ENCODE peak calls at places on chromosomes 13 and 19, in ten cellular contexts. S is fibroblast of mammary gland; L is colonic mucosa; U is uterus; P is bronchial epithelial cell; I is CD4-positive, CD25-positive, alpha-beta regulatory T cell; H is fibroblast of lung; R is NB4; N is A549; F is CD8-positive, alpha-beta T cell. K is an unnamed sample.

GRCh38 chr19:44212865-44213346 is 574 bp downstream of the ZNF227 start:
- DNase-seq in S (peak; percentile 59), L (peak; percentile 24), U (no peak), P (peak; percentile 31), I (no peak), H (peak; percentile 35), R (peak; percentile 3), N (peak; percentile 40), F (no peak), K (no peak)

GRCh38 chr19:566403-566802 is 6.0 kb upstream of the BSG start:
- DNase-seq in S (peak; percentile 62), L (no peak), U (peak; percentile 94), P (no peak), I (no peak), H (peak; percentile 93), R (peak; percentile 97), N (no peak), F (no peak), K (no peak)

GRCh38 chr13:43558312-43558711 is 228.5 kb downstream of the ENOX1 start:
- DNase-seq in S (no peak), L (no peak), U (no peak), P (no peak), I (no peak), H (no peak), R (no peak), N (no peak), F (no peak), K (no peak)

GRCh38 chr19:55157064-55157908 is at the start of gene TNNI3:
- DNase-seq in S (no peak), L (no peak), U (no peak), P (no peak), I (no peak), H (no peak), R (no peak), N (no peak), F (no peak), K (no peak)

GRCh38 chr13:76641056-76641455 is 245.1 kb downstream of the KCTD12 start:
- DNase-seq in S (peak; percentile 52), L (no peak), U (no peak), P (no peak), I (no peak), H (peak; percentile 35), R (no peak), N (no peak), F (no peak), K (no peak)

GRCh38 chr19:19538077-19538764 is at the start of gene CILP2:
- DNase-seq in S (no peak), L (peak; percentile 40), U (no peak), P (no peak), I (peak; percentile 44), H (no peak), R (no peak), N (no peak), F (no peak), K (no peak)

GRCh38 chr19:461664-462551 is 1.1 kb upstream of the SHC2 start:
- DNase-seq in S (no peak), L (peak; percentile 72), U (peak; percentile 29), P (no peak), I (no peak), H (no peak), R (no peak), N (no peak), F (no peak), K (peak; percentile 68)

GRCh38 chr19:12664406-12665280 is 1.9 kb downstream of the MAN2B1 start:
- DNase-seq in S (peak; percentile 35), L (peak; percentile 54), U (no peak), P (no peak), I (no peak), H (no peak), R (peak; percentile 67), N (no peak), F (no peak), K (no peak)

GRCh38 chr13:110953833-110954532 is 39.1 kb upstream of the ANKRD10 start:
- DNase-seq in S (no peak), L (no peak), U (no peak), P (no peak), I (no peak), H (no peak), R (no peak), N (no peak), F (no peak), K (no peak)

GRCh38 chr13:32504876-32505275 is 33.7 kb downstream of the N4BP2L2 start:
- DNase-seq in S (no peak), L (no peak), U (no peak), P (no peak), I (no peak), H (no peak), R (no peak), N (no peak), F (no peak), K (no peak)

GRCh38 chr13:29527511-29527910 is 68.0 kb downstream of the SLC7A1 start:
- DNase-seq in S (no peak), L (no peak), U (no peak), P (no peak), I (no peak), H (no peak), R (no peak), N (no peak), F (no peak), K (no peak)

GRCh38 chr19:43594710-43595604 is 977 bp downstream of the IRGQ start:
- DNase-seq in S (peak; percentile 65), L (peak; percentile 61), U (no peak), P (peak; percentile 48), I (peak; percentile 58), H (peak; percentile 60), R (peak; percentile 80), N (peak; percentile 76), F (peak; percentile 56), K (peak; percentile 43)

DNA sequence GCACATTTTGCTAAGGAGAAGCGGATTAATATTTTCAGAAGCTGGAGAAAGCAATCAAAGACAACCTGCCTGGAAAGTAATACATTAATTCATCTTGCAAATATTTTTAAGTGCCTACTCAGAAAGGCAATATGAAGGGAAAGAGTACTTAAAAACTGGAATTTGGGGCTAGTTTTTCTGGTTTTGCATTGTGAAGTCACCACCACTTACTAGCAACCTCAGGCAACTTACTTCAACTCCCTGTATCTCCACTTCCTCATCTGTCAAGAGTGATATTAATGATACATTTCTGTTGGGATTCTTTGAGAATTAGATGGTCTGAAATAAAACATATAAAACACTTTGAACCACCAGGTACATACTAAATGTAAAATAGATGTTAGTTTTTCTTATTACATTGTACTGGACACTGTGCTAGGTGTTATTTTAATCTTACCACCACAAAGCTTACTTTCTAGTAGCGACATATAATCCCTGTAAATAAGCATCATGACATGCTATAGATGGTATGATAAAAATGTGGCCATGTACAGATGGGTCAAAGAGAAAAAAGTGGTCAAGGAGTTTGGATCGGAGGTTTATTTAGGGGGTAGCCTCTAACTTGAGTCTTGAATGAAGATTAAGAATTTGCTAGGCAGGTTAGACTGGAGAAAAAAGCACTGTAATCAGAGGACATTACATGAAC is 101.2 kb downstream of the SPRY2 start:
- DNase-seq in S (no peak), L (no peak), U (no peak), P (peak; percentile 76), I (no peak), H (no peak), R (no peak), N (no peak), F (no peak), K (no peak)
- H3K4me3 ChIP-seq in S (no peak overlapping the region), L (no peak overlapping the region), U (no peak overlapping the region), P (no peak overlapping the region), I (no peak overlapping the region), H (no peak overlapping the region), R (no peak overlapping the region), N (no peak overlapping the region), F (no peak overlapping the region), K (no peak overlapping the region)

GRCh38 chr19:41226053-41226873 is 7.2 kb downstream of the AXL start:
- DNase-seq in S (peak; percentile 76), L (peak; percentile 74), U (peak; percentile 79), P (peak; percentile 30), I (no peak), H (peak; percentile 82), R (peak; percentile 81), N (peak; percentile 95), F (no peak), K (peak; percentile 16)
- H3K4me3 ChIP-seq in S (peak overlapping the region; percentile 43), L (peak overlapping the region; percentile 57), U (peak overlapping the region; percentile 43), P (peak overlapping the region; percentile 28), I (peak overlapping the region; percentile 72), H (peak overlapping the region; percentile 27), R (peak overlapping the region; percentile 57), N (peak overlapping the region; percentile 41), F (peak overlapping the region; percentile 41), K (peak overlapping the region; percentile 60)

DNA sequence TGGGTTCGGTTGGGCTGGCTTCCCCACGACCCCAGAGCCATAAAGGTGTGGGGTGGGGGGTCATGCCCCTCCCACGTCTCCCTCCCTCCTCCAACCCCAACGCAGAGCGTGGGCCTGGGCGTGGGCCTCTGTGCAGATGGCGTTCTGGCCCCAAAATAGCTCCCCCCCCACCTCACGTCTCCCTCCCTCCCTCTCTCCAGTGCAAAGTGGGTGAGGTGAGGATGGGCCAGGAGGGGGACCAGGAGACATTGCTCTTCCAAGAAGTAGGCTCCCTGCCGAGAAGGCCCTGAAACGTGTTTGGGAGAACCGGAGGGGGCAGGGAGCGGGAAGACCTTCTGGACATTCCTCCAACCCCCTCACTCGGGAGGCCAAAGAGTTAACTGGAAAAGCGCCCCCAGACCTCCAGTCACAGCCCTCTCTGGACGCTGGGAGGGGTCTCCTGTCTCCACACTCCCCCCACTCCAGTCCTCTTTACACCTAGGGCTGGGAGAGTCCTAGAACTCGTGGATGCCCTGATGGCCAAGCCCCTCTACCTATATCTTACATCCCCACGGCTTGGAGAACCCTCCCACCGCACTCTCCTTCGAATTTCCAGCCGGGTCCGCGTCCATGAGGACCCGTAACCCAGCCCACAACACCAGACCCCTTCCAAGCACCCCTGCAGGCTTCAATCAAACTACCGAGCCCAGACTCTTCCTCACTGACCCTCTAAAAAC is 855 bp downstream of the UNC13A start:
- DNase-seq in S (no peak), L (no peak), U (no peak), P (no peak), I (no peak), H (no peak), R (no peak), N (peak; percentile 52), F (no peak), K (no peak)
- H3K4me3 ChIP-seq in S (no peak overlapping the region), L (no peak overlapping the region), U (no peak overlapping the region), P (no peak overlapping the region), I (no peak overlapping the region), H (no peak overlapping the region), R (no peak overlapping the region), N (peak overlapping the region; percentile 50), F (no peak overlapping the region), K (peak overlapping the region; percentile 67)

GRCh38 chr13:26048745-26049144 is 3.1 kb downstream of the SHISA2 start:
- DNase-seq in S (no peak), L (no peak), U (no peak), P (no peak), I (no peak), H (no peak), R (no peak), N (no peak), F (no peak), K (no peak)
- H3K4me3 ChIP-seq in S (no peak overlapping the region), L (no peak overlapping the region), U (no peak overlapping the region), P (no peak overlapping the region), I (no peak overlapping the region), H (no peak overlapping the region), R (no peak overlapping the region), N (no peak overlapping the region), F (no peak overlapping the region), K (no peak overlapping the region)

GRCh38 chr19:36244066-36244465 is 29.2 kb downstream of the ZNF146 start:
- DNase-seq in S (no peak), L (no peak), U (no peak), P (no peak), I (no peak), H (no peak), R (no peak), N (no peak), F (no peak), K (no peak)

GRCh38 chr19:36246006-36246391 is 31.1 kb downstream of the ZNF146 start:
- DNase-seq in S (peak; percentile 26), L (no peak), U (no peak), P (no peak), I (no peak), H (no peak), R (no peak), N (no peak), F (no peak), K (peak; percentile 7)

GRCh38 chr19:36245210-36246005 is 30.5 kb downstream of the ZNF146 start:
- DNase-seq in S (no peak), L (no peak), U (no peak), P (no peak), I (no peak), H (peak; percentile 28), R (no peak), N (no peak), F (no peak), K (peak; percentile 68)
- H3K4me3 ChIP-seq in S (peak overlapping the region; percentile 22), L (no peak overlapping the region), U (peak overlapping the region; percentile 24), P (no peak overlapping the region), I (no peak overlapping the region), H (peak overlapping the region; percentile 19), R (no peak overlapping the region), N (no peak overlapping the region), F (no peak overlapping the region), K (peak overlapping the region; percentile 68)

K was measured in dorsolateral prefrontal cortex.